ENCODE peak calls at places on chromosomes 4 and X, in four cellular contexts. One of them, this sample, is unnamed.

GRCh38 chrX:128396601-128397000 is 344.4 kb upstream of the ACTRT1 start:
- DNase-seq in Right ventricle myocardium superior: no peak
- DNase-seq in H7: no peak
- DNase-seq in H54: no peak
- DNase-seq in this sample: no peak

GRCh38 chr4:3762753-3763511 is 3.3 kb upstream of the ADRA2C start:
- DNase-seq in Right ventricle myocardium superior: no peak
- DNase-seq in H7: no peak
- DNase-seq in H54: no peak
- DNase-seq in this sample: no peak

GRCh38 chr4:15649914-15650545 is 5.1 kb downstream of the FBXL5 start:
- DNase-seq in Right ventricle myocardium superior: no peak
- DNase-seq in H7: peak
- DNase-seq in H54: no peak
- DNase-seq in this sample: peak

GRCh38 chrX:70386240-70386639 is 36.9 kb upstream of the GDPD2 start:
- DNase-seq in Right ventricle myocardium superior: no peak
- DNase-seq in H7: no peak
- DNase-seq in H54: no peak
- DNase-seq in this sample: no peak

GRCh38 chrX:136310411-136310810 is 9.6 kb downstream of the ADGRG4 start:
- DNase-seq in Right ventricle myocardium superior: no peak
- DNase-seq in H7: no peak
- DNase-seq in H54: peak
- DNase-seq in this sample: no peak

GRCh38 chr4:39043697-39044363 is 11.6 kb upstream of the TMEM156 start:
- DNase-seq in Right ventricle myocardium superior: no peak
- DNase-seq in H7: no peak
- DNase-seq in H54: no peak
- DNase-seq in this sample: no peak

GRCh38 chr4:82017680-82018079 is 356.1 kb downstream of the HNRNPD start:
- DNase-seq in Right ventricle myocardium superior: no peak
- DNase-seq in H7: peak
- DNase-seq in H54: no peak
- DNase-seq in this sample: no peak

GRCh38 chr4:168636506-168637176 is 139.8 kb downstream of the PALLD start:
- DNase-seq in Right ventricle myocardium superior: no peak
- DNase-seq in H7: no peak
- DNase-seq in H54: no peak
- DNase-seq in this sample: no peak

GRCh38 chr4:44071959-44072955 is 376.4 kb downstream of the KCTD8 start:
- DNase-seq in Right ventricle myocardium superior: no peak
- DNase-seq in H7: no peak
- DNase-seq in H54: no peak
- DNase-seq in this sample: no peak

GRCh38 chr4:71872221-71872620 is 88.3 kb upstream of the GC start:
- DNase-seq in Right ventricle myocardium superior: no peak
- DNase-seq in H7: no peak
- DNase-seq in H54: no peak
- DNase-seq in this sample: no peak

GRCh38 chr4:40571208-40571607 is 58.5 kb downstream of the RBM47 start:
- DNase-seq in Right ventricle myocardium superior: no peak
- DNase-seq in H7: no peak
- DNase-seq in H54: no peak
- DNase-seq in this sample: no peak

GRCh38 chrX:38482183-38482582 is 79.2 kb upstream of the TSPAN7 start:
- DNase-seq in Right ventricle myocardium superior: no peak
- DNase-seq in H7: no peak
- DNase-seq in H54: no peak
- DNase-seq in this sample: no peak

GRCh38 chr4:127505203-127505602 is 127.6 kb upstream of the INTU start:
- DNase-seq in Right ventricle myocardium superior: no peak
- DNase-seq in H7: no peak
- DNase-seq in H54: no peak
- DNase-seq in this sample: no peak

GRCh38 chrX:136656596-136656995 is 8.6 kb downstream of the CD40LG start:
- DNase-seq in Right ventricle myocardium superior: no peak
- DNase-seq in H7: no peak
- DNase-seq in H54: no peak
- DNase-seq in this sample: no peak

GRCh38 chr4:48939785-48940184 is 33.2 kb upstream of the OCIAD2 start:
- DNase-seq in Right ventricle myocardium superior: no peak
- DNase-seq in H7: no peak
- DNase-seq in H54: no peak
- DNase-seq in this sample: no peak

GRCh38 chr4:10078481-10079233 is 37.9 kb downstream of the WDR1 start:
- DNase-seq in Right ventricle myocardium superior: peak
- DNase-seq in H7: peak
- DNase-seq in H54: no peak
- DNase-seq in this sample: no peak

GRCh38 chr4:41640905-41641304 is 102.9 kb downstream of the LIMCH1 start:
- DNase-seq in Right ventricle myocardium superior: no peak
- DNase-seq in H7: no peak
- DNase-seq in H54: no peak
- DNase-seq in this sample: no peak